ENCODE peak calls at places on chromosome 6, in seven cellular contexts. G is HCT116, Y is HepG2, U is SK-N-SH, V is H1, H is K562, O is GM12878. J is an unnamed sample.

GRCh38 chr6:1388081-1388926 is 1.1 kb upstream of the FOXF2 start:
- DNase-seq in Y (no peak), H (no peak), G (no peak), V (no peak), U (no peak), O (no peak), J (no peak)

GRCh38 chr6:65191412-65191811 is 515.6 kb downstream of the EYS start:
- DNase-seq in H (no peak), O (no peak), Y (no peak), U (no peak), V (no peak), G (no peak), J (no peak)

GRCh38 chr6:81937296-81937937 is 184.9 kb upstream of the TENT5A start:
- DNase-seq in V (no peak), O (no peak), Y (peak; percentile 37), G (peak; percentile 50), U (no peak), H (peak; percentile 3), J (no peak)

GRCh38 chr6:109869398-109870165 is 108.5 kb upstream of the GPR6 start:
- DNase-seq in H (no peak), O (no peak), G (no peak), V (no peak), U (no peak), Y (no peak), J (no peak)

GRCh38 chr6:114989279-114989964 is 646.6 kb upstream of the HS3ST5 start:
- DNase-seq in U (no peak), H (no peak), Y (no peak), V (no peak), G (no peak), O (no peak), J (no peak)

GRCh38 chr6:113668712-113669408 is 188.3 kb upstream of the MARCKS start:
- DNase-seq in G (no peak), U (no peak), H (no peak), V (no peak), Y (peak; percentile 83), O (no peak), J (no peak)

GRCh38 chr6:53049389-53049788 is 15.8 kb upstream of the FBXO9 start:
- DNase-seq in U (no peak), H (no peak), G (no peak), Y (peak; percentile 63), O (no peak), V (no peak), J (no peak)

GRCh38 chr6:12548526-12548925 is 168.0 kb upstream of the PHACTR1 start:
- DNase-seq in O (no peak), Y (no peak), U (no peak), G (no peak), H (no peak), V (no peak), J (no peak)

GRCh38 chr6:147278891-147279290 is 74.7 kb downstream of the STXBP5 start:
- DNase-seq in Y (no peak), V (no peak), U (no peak), O (no peak), H (no peak), G (no peak), J (no peak)

GRCh38 chr6:25935953-25936352 is 5.5 kb upstream of the SLC17A2 start:
- DNase-seq in O (no peak), U (no peak), H (no peak), G (no peak), Y (no peak), V (no peak), J (no peak)

GRCh38 chr6:108714012-108714773 is 134.0 kb upstream of the ARMC2 start:
- DNase-seq in U (no peak), H (peak; percentile 37), G (no peak), O (no peak), V (no peak), Y (no peak), J (no peak)

GRCh38 chr6:157831424-157832249 is 8.6 kb downstream of the SNX9 start:
- DNase-seq in V (no peak), O (no peak), G (no peak), Y (no peak), U (no peak), H (no peak), J (no peak)

GRCh38 chr6:89035252-89036106 is 45.1 kb upstream of the PNRC1 start:
- DNase-seq in Y (peak; percentile 73), O (no peak), H (peak; percentile 70), V (no peak), U (no peak), G (no peak), J (no peak)

GRCh38 chr6:10391799-10392198 is 23.1 kb downstream of the TFAP2A start:
- DNase-seq in H (no peak), U (no peak), Y (no peak), G (no peak), V (no peak), O (no peak), J (no peak)

GRCh38 chr6:85078071-85078470 is 313.7 kb upstream of the TBX18 start:
- DNase-seq in H (peak; percentile 30), V (no peak), Y (peak; percentile 5), G (peak; percentile 26), U (no peak), O (no peak), J (no peak)

GRCh38 chr6:24690561-24690960 is 23.7 kb downstream of the ACOT13 start:
- DNase-seq in O (no peak), H (no peak), Y (no peak), U (no peak), V (no peak), G (no peak), J (peak; percentile 74)

GRCh38 chr6:52577022-52577777 is at the start of gene TRAM2:
- DNase-seq in Y (peak; percentile 76), U (peak; percentile 98), G (peak; percentile 27), O (no peak), H (peak; percentile 89), V (no peak), J (peak; percentile 44)

GRCh38 chr6:549901-550300 is 107.0 kb downstream of the HUS1B start:
- DNase-seq in V (no peak), G (no peak), H (no peak), O (no peak), Y (no peak), U (no peak), J (no peak)

GRCh38 chr6:145508107-145508506 is 227.2 kb downstream of the EPM2A start:
- DNase-seq in H (no peak), U (no peak), V (no peak), G (no peak), O (no peak), Y (no peak), J (peak; percentile 3)

GRCh38 chr6:134607411-134607810 is 289.5 kb upstream of the SGK1 start:
- DNase-seq in U (no peak), Y (no peak), H (no peak), G (no peak), O (no peak), V (no peak), J (no peak)

GRCh38 chr6:23306251-23306950 is 737.0 kb downstream of the HDGFL1 start:
- DNase-seq in O (no peak), V (no peak), Y (no peak), U (no peak), G (no peak), H (no peak), J (no peak)

GRCh38 chr6:146543940-146544661 is 468 bp downstream of the RAB32 start:
- DNase-seq in U (no peak), H (peak; percentile 23), G (no peak), Y (peak; percentile 74), V (no peak), O (no peak), J (no peak)

GRCh38 chr6:49464691-49465090 is 1.5 kb downstream of the CENPQ start:
- DNase-seq in V (no peak), U (no peak), Y (no peak), G (no peak), H (no peak), O (no peak), J (no peak)

GRCh38 chr6:39389372-39389767 is 66.9 kb upstream of the KCNK16 start:
- DNase-seq in O (no peak), G (no peak), H (no peak), U (peak; percentile 48), V (no peak), Y (no peak), J (peak; percentile 9)

GRCh38 chr6:10610289-10610688 is 84.1 kb downstream of the C6orf52 start:
- DNase-seq in U (no peak), O (no peak), Y (no peak), G (no peak), H (no peak), V (no peak), J (no peak)

GRCh38 chr6:148964467-148964866 is 217.6 kb downstream of the UST start:
- DNase-seq in O (no peak), Y (no peak), G (no peak), U (no peak), H (no peak), V (no peak), J (no peak)

GRCh38 chr6:39707962-39708683 is 17.1 kb downstream of the KIF6 start:
- DNase-seq in U (no peak), H (no peak), Y (no peak), V (no peak), G (no peak), O (no peak), J (no peak)

GRCh38 chr6:44452725-44453124 is 65.2 kb downstream of the CDC5L start:
- DNase-seq in U (no peak), Y (peak; percentile 51), H (no peak), O (no peak), V (no peak), G (no peak), J (no peak)

GRCh38 chr6:90131614-90132423 is 164.8 kb downstream of the BACH2 start:
- DNase-seq in O (no peak), V (no peak), Y (no peak), G (no peak), U (no peak), H (no peak), J (no peak)
- TF ChIP-seq JUND in O (no peak), V (no peak), Y (no peak), G (no peak), U (no peak), H (no peak), J (no peak)

GRCh38 chr6:159880412-159880811 is 10.4 kb upstream of the MAS1 start:
- DNase-seq in Y (no peak), U (no peak), O (no peak), G (no peak), H (no peak), V (no peak), J (no peak)
- TF ChIP-seq JUND in Y (no peak), U (no peak), O (no peak), G (no peak), H (no peak), V (no peak), J (no peak)

GRCh38 chr6:140300331-140300730 is 925.9 kb upstream of the CITED2 start:
- DNase-seq in U (no peak), V (no peak), G (no peak), Y (no peak), H (no peak), O (no peak), J (no peak)

GRCh38 chr6:140303218-140303949 is 928.9 kb upstream of the CITED2 start:
- DNase-seq in V (no peak), Y (no peak), G (no peak), H (no peak), U (no peak), O (no peak), J (peak; percentile 34)
- TF ChIP-seq JUND in V (no peak), Y (no peak), G (no peak), H (no peak), U (no peak), O (no peak), J (no peak)

DNA sequence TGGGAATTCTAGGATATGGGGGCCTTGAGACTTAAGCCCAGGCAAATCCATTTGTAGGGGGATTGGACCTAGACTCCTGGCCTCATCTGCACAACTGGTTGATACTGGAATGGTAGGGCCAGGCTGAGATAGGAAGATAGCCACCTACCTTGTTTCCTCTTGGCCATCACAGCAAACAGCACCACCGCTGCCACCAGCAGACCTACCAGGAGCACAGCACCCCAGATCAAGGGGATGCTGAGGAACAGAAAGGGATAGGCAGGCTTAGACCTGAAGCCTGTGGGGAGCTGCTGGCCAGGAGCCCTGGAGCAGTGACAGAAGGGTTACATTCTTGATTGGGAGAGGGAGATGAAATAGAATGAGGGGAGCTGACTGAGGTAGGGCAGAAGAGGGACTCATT is 3.5 kb downstream of the TREML1 start:
- DNase-seq in O (no peak), V (no peak), G (no peak), U (no peak), Y (no peak), H (no peak), J (no peak)
- TF ChIP-seq JUND in O (no peak), V (no peak), G (no peak), U (no peak), Y (no peak), H (no peak), J (no peak)